ENCODE peak calls at places on chromosomes 13 and 19, in ten cellular contexts. One of them, this sample, is unnamed.

GRCh38 chr13:28049880-28050871 is 50.2 kb downstream of the FLT3 start:
- DNase-seq in cerebellar nuclear complex: no peak
- DNase-seq in aorta: no peak
- DNase-seq in MV-4-11: no peak
- DNase-seq in adrenal gland: no peak
- DNase-seq in WTC11: no peak
- DNase-seq in NCI-H1105 treated with DMSO at 0.1 percent for 48 hours: no peak
- DNase-seq in left cardiac atrium: no peak
- DNase-seq in stimulated activated CD4-positive, alpha-beta T cell treated with anti-CD3 and anti-CD28 coated beads, Interleukin-2, amount 100 ng/mL, for 48 hours: no peak
- DNase-seq in hypothalamus: no peak
- DNase-seq in this sample: no peak

GRCh38 chr13:30600470-30600869 is 17.2 kb upstream of the USPL1 start:
- DNase-seq in hypothalamus: no peak
- DNase-seq in NCI-H1105 treated with DMSO at 0.1 percent for 48 hours: no peak
- DNase-seq in aorta: no peak
- DNase-seq in left cardiac atrium: no peak
- DNase-seq in MV-4-11: peak
- DNase-seq in stimulated activated CD4-positive, alpha-beta T cell treated with anti-CD3 and anti-CD28 coated beads, Interleukin-2, amount 100 ng/mL, for 48 hours: no peak
- DNase-seq in WTC11: no peak
- DNase-seq in cerebellar nuclear complex: no peak
- DNase-seq in adrenal gland: no peak
- DNase-seq in this sample: no peak

GRCh38 chr19:2587001-2587719 is 111.2 kb downstream of the GADD45B start:
- DNase-seq in adrenal gland: no peak
- DNase-seq in aorta: peak
- DNase-seq in cerebellar nuclear complex: no peak
- DNase-seq in hypothalamus: no peak
- DNase-seq in WTC11: peak
- DNase-seq in MV-4-11: no peak
- DNase-seq in NCI-H1105 treated with DMSO at 0.1 percent for 48 hours: no peak
- DNase-seq in stimulated activated CD4-positive, alpha-beta T cell treated with anti-CD3 and anti-CD28 coated beads, Interleukin-2, amount 100 ng/mL, for 48 hours: no peak
- DNase-seq in left cardiac atrium: no peak
- DNase-seq in this sample: peak

GRCh38 chr13:110347535-110348308 is 40.6 kb downstream of the COL4A2 start:
- DNase-seq in WTC11: no peak
- DNase-seq in stimulated activated CD4-positive, alpha-beta T cell treated with anti-CD3 and anti-CD28 coated beads, Interleukin-2, amount 100 ng/mL, for 48 hours: no peak
- DNase-seq in adrenal gland: peak
- DNase-seq in aorta: peak
- DNase-seq in MV-4-11: no peak
- DNase-seq in cerebellar nuclear complex: no peak
- DNase-seq in left cardiac atrium: peak
- DNase-seq in NCI-H1105 treated with DMSO at 0.1 percent for 48 hours: no peak
- DNase-seq in hypothalamus: no peak
- DNase-seq in this sample: no peak

GRCh38 chr13:75038315-75038881 is 443.6 kb downstream of the TBC1D4 start:
- DNase-seq in cerebellar nuclear complex: no peak
- DNase-seq in stimulated activated CD4-positive, alpha-beta T cell treated with anti-CD3 and anti-CD28 coated beads, Interleukin-2, amount 100 ng/mL, for 48 hours: no peak
- DNase-seq in NCI-H1105 treated with DMSO at 0.1 percent for 48 hours: peak
- DNase-seq in aorta: no peak
- DNase-seq in hypothalamus: no peak
- DNase-seq in adrenal gland: no peak
- DNase-seq in MV-4-11: no peak
- DNase-seq in left cardiac atrium: no peak
- DNase-seq in WTC11: no peak
- DNase-seq in this sample: no peak

GRCh38 chr13:90171649-90172048 is 1175.8 kb upstream of the MIR17HG start:
- DNase-seq in hypothalamus: no peak
- DNase-seq in left cardiac atrium: no peak
- DNase-seq in adrenal gland: no peak
- DNase-seq in stimulated activated CD4-positive, alpha-beta T cell treated with anti-CD3 and anti-CD28 coated beads, Interleukin-2, amount 100 ng/mL, for 48 hours: no peak
- DNase-seq in cerebellar nuclear complex: no peak
- DNase-seq in NCI-H1105 treated with DMSO at 0.1 percent for 48 hours: no peak
- DNase-seq in aorta: no peak
- DNase-seq in MV-4-11: peak
- DNase-seq in WTC11: no peak
- DNase-seq in this sample: no peak

GRCh38 chr13:48892311-48892710 is 83.4 kb upstream of the FNDC3A start:
- DNase-seq in adrenal gland: no peak
- DNase-seq in MV-4-11: peak
- DNase-seq in WTC11: no peak
- DNase-seq in hypothalamus: no peak
- DNase-seq in aorta: no peak
- DNase-seq in cerebellar nuclear complex: no peak
- DNase-seq in stimulated activated CD4-positive, alpha-beta T cell treated with anti-CD3 and anti-CD28 coated beads, Interleukin-2, amount 100 ng/mL, for 48 hours: no peak
- DNase-seq in NCI-H1105 treated with DMSO at 0.1 percent for 48 hours: no peak
- DNase-seq in left cardiac atrium: no peak
- DNase-seq in this sample: no peak

GRCh38 chr13:34369925-34370324 is 552.0 kb downstream of the RFC3 start:
- DNase-seq in stimulated activated CD4-positive, alpha-beta T cell treated with anti-CD3 and anti-CD28 coated beads, Interleukin-2, amount 100 ng/mL, for 48 hours: no peak
- DNase-seq in NCI-H1105 treated with DMSO at 0.1 percent for 48 hours: no peak
- DNase-seq in MV-4-11: no peak
- DNase-seq in aorta: no peak
- DNase-seq in hypothalamus: no peak
- DNase-seq in left cardiac atrium: no peak
- DNase-seq in adrenal gland: no peak
- DNase-seq in cerebellar nuclear complex: no peak
- DNase-seq in WTC11: no peak
- DNase-seq in this sample: no peak

GRCh38 chr19:3358919-3359849 is 7.2 kb upstream of the NFIC start:
- DNase-seq in NCI-H1105 treated with DMSO at 0.1 percent for 48 hours: peak
- DNase-seq in MV-4-11: peak
- DNase-seq in WTC11: no peak
- DNase-seq in adrenal gland: peak
- DNase-seq in left cardiac atrium: peak
- DNase-seq in stimulated activated CD4-positive, alpha-beta T cell treated with anti-CD3 and anti-CD28 coated beads, Interleukin-2, amount 100 ng/mL, for 48 hours: peak
- DNase-seq in cerebellar nuclear complex: no peak
- DNase-seq in aorta: peak
- DNase-seq in hypothalamus: peak
- DNase-seq in this sample: no peak

GRCh38 chr19:35269425-35270117 is 809 bp downstream of the USF2 start:
- DNase-seq in aorta: peak
- DNase-seq in cerebellar nuclear complex: no peak
- DNase-seq in NCI-H1105 treated with DMSO at 0.1 percent for 48 hours: peak
- DNase-seq in MV-4-11: peak
- DNase-seq in adrenal gland: peak
- DNase-seq in stimulated activated CD4-positive, alpha-beta T cell treated with anti-CD3 and anti-CD28 coated beads, Interleukin-2, amount 100 ng/mL, for 48 hours: peak
- DNase-seq in WTC11: peak
- DNase-seq in left cardiac atrium: peak
- DNase-seq in hypothalamus: peak
- DNase-seq in this sample: no peak

GRCh38 chr19:18130523-18131242 is 22.3 kb upstream of the PIK3R2 start:
- DNase-seq in cerebellar nuclear complex: no peak
- DNase-seq in WTC11: no peak
- DNase-seq in hypothalamus: no peak
- DNase-seq in adrenal gland: no peak
- DNase-seq in left cardiac atrium: no peak
- DNase-seq in NCI-H1105 treated with DMSO at 0.1 percent for 48 hours: no peak
- DNase-seq in MV-4-11: no peak
- DNase-seq in stimulated activated CD4-positive, alpha-beta T cell treated with anti-CD3 and anti-CD28 coated beads, Interleukin-2, amount 100 ng/mL, for 48 hours: no peak
- DNase-seq in aorta: no peak
- DNase-seq in this sample: no peak

GRCh38 chr13:99969934-99970760 is 1.4 kb downstream of the ZIC5 start:
- DNase-seq in left cardiac atrium: no peak
- DNase-seq in WTC11: peak
- DNase-seq in MV-4-11: no peak
- DNase-seq in stimulated activated CD4-positive, alpha-beta T cell treated with anti-CD3 and anti-CD28 coated beads, Interleukin-2, amount 100 ng/mL, for 48 hours: no peak
- DNase-seq in adrenal gland: no peak
- DNase-seq in cerebellar nuclear complex: no peak
- DNase-seq in aorta: peak
- DNase-seq in hypothalamus: no peak
- DNase-seq in NCI-H1105 treated with DMSO at 0.1 percent for 48 hours: peak
- DNase-seq in this sample: no peak

GRCh38 chr19:23916991-23917390 is 2.3 kb downstream of the ZNF726 start:
- DNase-seq in left cardiac atrium: no peak
- DNase-seq in aorta: no peak
- DNase-seq in NCI-H1105 treated with DMSO at 0.1 percent for 48 hours: no peak
- DNase-seq in WTC11: no peak
- DNase-seq in MV-4-11: no peak
- DNase-seq in adrenal gland: no peak
- DNase-seq in stimulated activated CD4-positive, alpha-beta T cell treated with anti-CD3 and anti-CD28 coated beads, Interleukin-2, amount 100 ng/mL, for 48 hours: no peak
- DNase-seq in cerebellar nuclear complex: no peak
- DNase-seq in hypothalamus: no peak
- DNase-seq in this sample: no peak

GRCh38 chr19:33064778-33065550 is at the start of gene RHPN2:
- DNase-seq in cerebellar nuclear complex: no peak
- DNase-seq in aorta: peak
- DNase-seq in left cardiac atrium: peak
- DNase-seq in WTC11: peak
- DNase-seq in adrenal gland: peak
- DNase-seq in NCI-H1105 treated with DMSO at 0.1 percent for 48 hours: peak
- DNase-seq in hypothalamus: no peak
- DNase-seq in stimulated activated CD4-positive, alpha-beta T cell treated with anti-CD3 and anti-CD28 coated beads, Interleukin-2, amount 100 ng/mL, for 48 hours: peak
- DNase-seq in MV-4-11: no peak
- DNase-seq in this sample: no peak

GRCh38 chr19:38974599-38975213 is 836 bp downstream of the FBXO17 start:
- DNase-seq in NCI-H1105 treated with DMSO at 0.1 percent for 48 hours: no peak
- DNase-seq in adrenal gland: no peak
- DNase-seq in WTC11: no peak
- DNase-seq in hypothalamus: no peak
- DNase-seq in left cardiac atrium: no peak
- DNase-seq in aorta: no peak
- DNase-seq in cerebellar nuclear complex: no peak
- DNase-seq in stimulated activated CD4-positive, alpha-beta T cell treated with anti-CD3 and anti-CD28 coated beads, Interleukin-2, amount 100 ng/mL, for 48 hours: no peak
- DNase-seq in MV-4-11: no peak
- DNase-seq in this sample: no peak

This sample was measured in chondrocyte.